ENCODE peak calls at places on chromosomes 1 and 21, in seven cellular contexts. One of them, this sample, is unnamed.

GRCh38 chr1:24805534-24806301 is 60.5 kb downstream of the CLIC4 start:
- DNase-seq in neuronal stem cell: no peak
- DNase-seq in ecto neural progenitor cell: no peak
- DNase-seq in NCI-H1105 treated with DMSO at 0.1 percent for 48 hours: no peak
- DNase-seq in Calu3: no peak
- DNase-seq in foreskin fibroblast: peak
- DNase-seq in transverse colon: no peak
- DNase-seq in this sample: no peak

GRCh38 chr1:150558761-150559626 is 9.8 kb downstream of the ADAMTSL4 start:
- DNase-seq in transverse colon: peak
- DNase-seq in NCI-H1105 treated with DMSO at 0.1 percent for 48 hours: no peak
- DNase-seq in Calu3: no peak
- DNase-seq in ecto neural progenitor cell: peak
- DNase-seq in foreskin fibroblast: no peak
- DNase-seq in neuronal stem cell: no peak
- DNase-seq in this sample: no peak

GRCh38 chr1:35049116-35049515 is 17.4 kb upstream of the ZMYM6 start:
- DNase-seq in foreskin fibroblast: no peak
- DNase-seq in neuronal stem cell: no peak
- DNase-seq in ecto neural progenitor cell: no peak
- DNase-seq in Calu3: no peak
- DNase-seq in transverse colon: no peak
- DNase-seq in NCI-H1105 treated with DMSO at 0.1 percent for 48 hours: no peak
- DNase-seq in this sample: no peak

GRCh38 chr1:8598783-8599182 is 218.7 kb downstream of the RERE start:
- DNase-seq in transverse colon: no peak
- DNase-seq in neuronal stem cell: no peak
- DNase-seq in ecto neural progenitor cell: no peak
- DNase-seq in Calu3: no peak
- DNase-seq in NCI-H1105 treated with DMSO at 0.1 percent for 48 hours: no peak
- DNase-seq in foreskin fibroblast: no peak
- DNase-seq in this sample: no peak

GRCh38 chr21:44994016-44994365 is 54.2 kb downstream of the SLX9 start:
- DNase-seq in ecto neural progenitor cell: no peak
- DNase-seq in foreskin fibroblast: no peak
- DNase-seq in transverse colon: no peak
- DNase-seq in neuronal stem cell: no peak
- DNase-seq in Calu3: no peak
- DNase-seq in NCI-H1105 treated with DMSO at 0.1 percent for 48 hours: no peak
- DNase-seq in this sample: no peak

GRCh38 chr1:87462894-87463293 is 134.2 kb downstream of the LMO4 start:
- DNase-seq in Calu3: no peak
- DNase-seq in NCI-H1105 treated with DMSO at 0.1 percent for 48 hours: no peak
- DNase-seq in ecto neural progenitor cell: no peak
- DNase-seq in transverse colon: no peak
- DNase-seq in neuronal stem cell: no peak
- DNase-seq in foreskin fibroblast: no peak
- DNase-seq in this sample: no peak

GRCh38 chr1:214453109-214453722 is 98.2 kb downstream of the PTPN14 start:
- DNase-seq in transverse colon: no peak
- DNase-seq in Calu3: no peak
- DNase-seq in neuronal stem cell: no peak
- DNase-seq in ecto neural progenitor cell: no peak
- DNase-seq in NCI-H1105 treated with DMSO at 0.1 percent for 48 hours: no peak
- DNase-seq in foreskin fibroblast: peak
- DNase-seq in this sample: no peak

GRCh38 chr1:101769520-101769919 is 227.2 kb downstream of the OLFM3 start:
- DNase-seq in foreskin fibroblast: no peak
- DNase-seq in neuronal stem cell: no peak
- DNase-seq in transverse colon: no peak
- DNase-seq in Calu3: no peak
- DNase-seq in NCI-H1105 treated with DMSO at 0.1 percent for 48 hours: peak
- DNase-seq in ecto neural progenitor cell: no peak
- DNase-seq in this sample: peak

GRCh38 chr21:43928230-43928607 is 63.2 kb downstream of the AGPAT3 start:
- DNase-seq in Calu3: no peak
- DNase-seq in transverse colon: no peak
- DNase-seq in foreskin fibroblast: no peak
- DNase-seq in neuronal stem cell: no peak
- DNase-seq in ecto neural progenitor cell: no peak
- DNase-seq in NCI-H1105 treated with DMSO at 0.1 percent for 48 hours: no peak
- DNase-seq in this sample: no peak

GRCh38 chr1:14267991-14268390 is 330.5 kb upstream of the KAZN start:
- DNase-seq in NCI-H1105 treated with DMSO at 0.1 percent for 48 hours: no peak
- DNase-seq in foreskin fibroblast: no peak
- DNase-seq in Calu3: no peak
- DNase-seq in neuronal stem cell: no peak
- DNase-seq in ecto neural progenitor cell: no peak
- DNase-seq in transverse colon: no peak
- DNase-seq in this sample: no peak

GRCh38 chr1:2475571-2475970 is 518 bp upstream of the PLCH2 start:
- DNase-seq in neuronal stem cell: no peak
- DNase-seq in NCI-H1105 treated with DMSO at 0.1 percent for 48 hours: no peak
- DNase-seq in transverse colon: no peak
- DNase-seq in ecto neural progenitor cell: no peak
- DNase-seq in foreskin fibroblast: no peak
- DNase-seq in Calu3: no peak
- DNase-seq in this sample: no peak

GRCh38 chr1:154547333-154547732 is 11.1 kb downstream of the UBE2Q1 start:
- DNase-seq in foreskin fibroblast: no peak
- DNase-seq in ecto neural progenitor cell: no peak
- DNase-seq in NCI-H1105 treated with DMSO at 0.1 percent for 48 hours: no peak
- DNase-seq in Calu3: no peak
- DNase-seq in neuronal stem cell: no peak
- DNase-seq in transverse colon: no peak
- DNase-seq in this sample: no peak

GRCh38 chr1:64215576-64215975 is 12.2 kb downstream of the UBE2U start:
- DNase-seq in ecto neural progenitor cell: no peak
- DNase-seq in foreskin fibroblast: no peak
- DNase-seq in transverse colon: no peak
- DNase-seq in NCI-H1105 treated with DMSO at 0.1 percent for 48 hours: peak
- DNase-seq in Calu3: no peak
- DNase-seq in neuronal stem cell: no peak
- DNase-seq in this sample: peak

GRCh38 chr1:35807614-35808375 is at the start of gene AGO4:
- DNase-seq in NCI-H1105 treated with DMSO at 0.1 percent for 48 hours: peak
- DNase-seq in ecto neural progenitor cell: peak
- DNase-seq in foreskin fibroblast: peak
- DNase-seq in neuronal stem cell: peak
- DNase-seq in Calu3: peak
- DNase-seq in transverse colon: peak
- DNase-seq in this sample: peak

GRCh38 chr1:147812799-147813198 is 52.4 kb upstream of the GJA5 start:
- DNase-seq in ecto neural progenitor cell: no peak
- DNase-seq in transverse colon: no peak
- DNase-seq in foreskin fibroblast: no peak
- DNase-seq in NCI-H1105 treated with DMSO at 0.1 percent for 48 hours: no peak
- DNase-seq in neuronal stem cell: no peak
- DNase-seq in Calu3: no peak
- DNase-seq in this sample: no peak

GRCh38 chr1:54989473-54989872 is 9.0 kb downstream of the TMEM61 start:
- DNase-seq in NCI-H1105 treated with DMSO at 0.1 percent for 48 hours: peak
- DNase-seq in transverse colon: peak
- DNase-seq in ecto neural progenitor cell: no peak
- DNase-seq in foreskin fibroblast: no peak
- DNase-seq in neuronal stem cell: no peak
- DNase-seq in Calu3: no peak
- DNase-seq in this sample: peak

GRCh38 chr1:84689514-84690396 is 506 bp downstream of the SSX2IP start:
- DNase-seq in foreskin fibroblast: peak
- DNase-seq in neuronal stem cell: no peak
- DNase-seq in NCI-H1105 treated with DMSO at 0.1 percent for 48 hours: peak
- DNase-seq in ecto neural progenitor cell: peak
- DNase-seq in transverse colon: peak
- DNase-seq in Calu3: peak
- DNase-seq in this sample: peak

GRCh38 chr1:172745014-172745413 is 86.1 kb downstream of the FASLG start:
- DNase-seq in transverse colon: peak
- DNase-seq in neuronal stem cell: peak
- DNase-seq in NCI-H1105 treated with DMSO at 0.1 percent for 48 hours: peak
- DNase-seq in foreskin fibroblast: peak
- DNase-seq in Calu3: peak
- DNase-seq in ecto neural progenitor cell: no peak
- DNase-seq in this sample: peak

GRCh38 chr1:8902765-8903164 is 24.3 kb upstream of the ENO1 start:
- DNase-seq in neuronal stem cell: no peak
- DNase-seq in Calu3: no peak
- DNase-seq in foreskin fibroblast: peak
- DNase-seq in transverse colon: no peak
- DNase-seq in NCI-H1105 treated with DMSO at 0.1 percent for 48 hours: no peak
- DNase-seq in ecto neural progenitor cell: no peak
- DNase-seq in this sample: no peak

GRCh38 chr1:235027076-235027861 is 101.4 kb downstream of the TOMM20 start:
- DNase-seq in ecto neural progenitor cell: no peak
- DNase-seq in neuronal stem cell: no peak
- DNase-seq in transverse colon: no peak
- DNase-seq in foreskin fibroblast: no peak
- DNase-seq in Calu3: no peak
- DNase-seq in NCI-H1105 treated with DMSO at 0.1 percent for 48 hours: no peak
- DNase-seq in this sample: no peak

GRCh38 chr1:119372493-119373086 is 4.0 kb downstream of the HAO2 start:
- DNase-seq in NCI-H1105 treated with DMSO at 0.1 percent for 48 hours: peak
- DNase-seq in neuronal stem cell: peak
- DNase-seq in Calu3: peak
- DNase-seq in ecto neural progenitor cell: peak
- DNase-seq in transverse colon: peak
- DNase-seq in foreskin fibroblast: no peak
- DNase-seq in this sample: no peak

GRCh38 chr1:225934711-225935110 is 6.3 kb downstream of the LEFTY2 start:
- DNase-seq in neuronal stem cell: no peak
- DNase-seq in foreskin fibroblast: no peak
- DNase-seq in ecto neural progenitor cell: no peak
- DNase-seq in transverse colon: no peak
- DNase-seq in NCI-H1105 treated with DMSO at 0.1 percent for 48 hours: no peak
- DNase-seq in Calu3: no peak
- DNase-seq in this sample: no peak

GRCh38 chr21:26115899-26116298 is 54.7 kb downstream of the APP start:
- DNase-seq in transverse colon: no peak
- DNase-seq in foreskin fibroblast: no peak
- DNase-seq in Calu3: no peak
- DNase-seq in ecto neural progenitor cell: no peak
- DNase-seq in NCI-H1105 treated with DMSO at 0.1 percent for 48 hours: peak
- DNase-seq in neuronal stem cell: no peak
- DNase-seq in this sample: peak

GRCh38 chr1:153532769-153533599 is 2.8 kb downstream of the S100A6 start:
- DNase-seq in transverse colon: peak
- DNase-seq in foreskin fibroblast: peak
- DNase-seq in Calu3: peak
- DNase-seq in neuronal stem cell: peak
- DNase-seq in NCI-H1105 treated with DMSO at 0.1 percent for 48 hours: no peak
- DNase-seq in ecto neural progenitor cell: peak
- DNase-seq in this sample: peak

GRCh38 chr1:71986181-71986580 is 296.2 kb downstream of the NEGR1 start:
- DNase-seq in ecto neural progenitor cell: no peak
- DNase-seq in NCI-H1105 treated with DMSO at 0.1 percent for 48 hours: no peak
- DNase-seq in transverse colon: no peak
- DNase-seq in foreskin fibroblast: no peak
- DNase-seq in neuronal stem cell: no peak
- DNase-seq in Calu3: no peak
- DNase-seq in this sample: no peak

GRCh38 chr1:32454726-32455125 is 10.1 kb upstream of the ZBTB8B start:
- DNase-seq in NCI-H1105 treated with DMSO at 0.1 percent for 48 hours: peak
- DNase-seq in ecto neural progenitor cell: no peak
- DNase-seq in neuronal stem cell: no peak
- DNase-seq in transverse colon: no peak
- DNase-seq in Calu3: peak
- DNase-seq in foreskin fibroblast: no peak
- DNase-seq in this sample: peak

GRCh38 chr21:25970254-25970930 is 200.2 kb downstream of the APP start:
- DNase-seq in transverse colon: no peak
- DNase-seq in neuronal stem cell: no peak
- DNase-seq in ecto neural progenitor cell: no peak
- DNase-seq in foreskin fibroblast: no peak
- DNase-seq in Calu3: no peak
- DNase-seq in NCI-H1105 treated with DMSO at 0.1 percent for 48 hours: no peak
- DNase-seq in this sample: no peak

GRCh38 chr1:63821650-63822049 is 47.8 kb downstream of the ROR1 start:
- DNase-seq in transverse colon: no peak
- DNase-seq in ecto neural progenitor cell: no peak
- DNase-seq in neuronal stem cell: no peak
- DNase-seq in Calu3: peak
- DNase-seq in foreskin fibroblast: peak
- DNase-seq in NCI-H1105 treated with DMSO at 0.1 percent for 48 hours: no peak
- DNase-seq in this sample: no peak

GRCh38 chr1:75795703-75796193 is 934 bp upstream of the MSH4 start:
- DNase-seq in transverse colon: no peak
- DNase-seq in Calu3: no peak
- DNase-seq in neuronal stem cell: no peak
- DNase-seq in ecto neural progenitor cell: no peak
- DNase-seq in NCI-H1105 treated with DMSO at 0.1 percent for 48 hours: no peak
- DNase-seq in foreskin fibroblast: no peak
- DNase-seq in this sample: no peak

GRCh38 chr1:35261412-35262120 is 6.9 kb upstream of the ZMYM4 start:
- DNase-seq in neuronal stem cell: no peak
- DNase-seq in foreskin fibroblast: no peak
- DNase-seq in ecto neural progenitor cell: no peak
- DNase-seq in NCI-H1105 treated with DMSO at 0.1 percent for 48 hours: no peak
- DNase-seq in Calu3: no peak
- DNase-seq in transverse colon: no peak
- DNase-seq in this sample: no peak

GRCh38 chr1:208510192-208510952 is 266.2 kb upstream of the PLXNA2 start:
- DNase-seq in Calu3: no peak
- DNase-seq in transverse colon: no peak
- DNase-seq in ecto neural progenitor cell: no peak
- DNase-seq in foreskin fibroblast: peak
- DNase-seq in neuronal stem cell: no peak
- DNase-seq in NCI-H1105 treated with DMSO at 0.1 percent for 48 hours: no peak
- DNase-seq in this sample: no peak

GRCh38 chr1:156642265-156643185 is 608 bp downstream of the BCAN start:
- DNase-seq in transverse colon: no peak
- DNase-seq in ecto neural progenitor cell: peak
- DNase-seq in foreskin fibroblast: no peak
- DNase-seq in Calu3: no peak
- DNase-seq in neuronal stem cell: no peak
- DNase-seq in NCI-H1105 treated with DMSO at 0.1 percent for 48 hours: no peak
- DNase-seq in this sample: no peak

GRCh38 chr1:160846281-160846680 is 16.4 kb downstream of the CD244 start:
- DNase-seq in transverse colon: no peak
- DNase-seq in neuronal stem cell: no peak
- DNase-seq in NCI-H1105 treated with DMSO at 0.1 percent for 48 hours: no peak
- DNase-seq in foreskin fibroblast: no peak
- DNase-seq in ecto neural progenitor cell: no peak
- DNase-seq in Calu3: no peak
- DNase-seq in this sample: no peak

GRCh38 chr1:110011527-110012041 is 22.8 kb upstream of the STRIP1 start:
- DNase-seq in transverse colon: peak
- DNase-seq in NCI-H1105 treated with DMSO at 0.1 percent for 48 hours: peak
- DNase-seq in Calu3: peak
- DNase-seq in neuronal stem cell: no peak
- DNase-seq in ecto neural progenitor cell: no peak
- DNase-seq in foreskin fibroblast: no peak
- DNase-seq in this sample: no peak

GRCh38 chr1:246769306-246769705 is 45.1 kb downstream of the SCCPDH start:
- DNase-seq in ecto neural progenitor cell: no peak
- DNase-seq in NCI-H1105 treated with DMSO at 0.1 percent for 48 hours: no peak
- DNase-seq in neuronal stem cell: no peak
- DNase-seq in Calu3: no peak
- DNase-seq in transverse colon: peak
- DNase-seq in foreskin fibroblast: peak
- DNase-seq in this sample: no peak

GRCh38 chr1:248783367-248783766 is 27.8 kb upstream of the LYPD8 start:
- DNase-seq in ecto neural progenitor cell: no peak
- DNase-seq in NCI-H1105 treated with DMSO at 0.1 percent for 48 hours: no peak
- DNase-seq in transverse colon: no peak
- DNase-seq in neuronal stem cell: no peak
- DNase-seq in foreskin fibroblast: no peak
- DNase-seq in Calu3: no peak
- DNase-seq in this sample: no peak

GRCh38 chr21:27741736-27742135 is 774.8 kb upstream of the ADAMTS5 start:
- DNase-seq in foreskin fibroblast: no peak
- DNase-seq in Calu3: no peak
- DNase-seq in transverse colon: no peak
- DNase-seq in neuronal stem cell: no peak
- DNase-seq in ecto neural progenitor cell: no peak
- DNase-seq in NCI-H1105 treated with DMSO at 0.1 percent for 48 hours: no peak
- DNase-seq in this sample: no peak

GRCh38 chr1:76425843-76426145 is 351.2 kb downstream of the ST6GALNAC3 start:
- DNase-seq in transverse colon: no peak
- DNase-seq in foreskin fibroblast: peak
- DNase-seq in neuronal stem cell: no peak
- DNase-seq in Calu3: no peak
- DNase-seq in ecto neural progenitor cell: no peak
- DNase-seq in NCI-H1105 treated with DMSO at 0.1 percent for 48 hours: no peak
- DNase-seq in this sample: no peak

This sample was measured in NCI-H345.